ENCODE peak calls at places on chromosomes 13 and 19, in seven cellular contexts. E, Y, D, O, Q, X and K are unnamed samples.
A peak's percentile ranks its signal among the peaks of the same experiment; 100 is the strongest.

GRCh38 chr13:23202383-23202782 is 21.6 kb downstream of the SGCG start:
- DNase-seq in E (no peak), Y (no peak), D (no peak), O (no peak), Q (no peak), X (peak; percentile 39), K (peak; percentile 7)

GRCh38 chr13:109787135-109787954 is 962 bp upstream of the IRS2 start:
- DNase-seq in E (peak; percentile 25), Y (peak; percentile 33), D (no peak), O (peak; percentile 84), Q (peak; percentile 74), X (peak; percentile 72), K (no peak)

GRCh38 chr13:100941377-100941776 is 266.8 kb upstream of the TMTC4 start:
- DNase-seq in E (no peak), Y (no peak), D (no peak), O (no peak), Q (no peak), X (no peak), K (no peak)

GRCh38 chr13:109146393-109146792 is 517.0 kb downstream of the MYO16 start:
- DNase-seq in E (no peak), Y (no peak), D (no peak), O (no peak), Q (no peak), X (no peak), K (no peak)

GRCh38 chr13:43360911-43361605 is 337.7 kb downstream of the DNAJC15 start:
- DNase-seq in E (no peak), Y (peak; percentile 63), D (no peak), O (no peak), Q (no peak), X (no peak), K (no peak)

GRCh38 chr19:1027020-1027952 is 878 bp downstream of the CNN2 start:
- DNase-seq in E (peak; percentile 24), Y (no peak), D (no peak), O (peak; percentile 81), Q (no peak), X (peak; percentile 64), K (no peak)

GRCh38 chr13:50387124-50387581 is 371.9 kb downstream of the KCNRG start:
- DNase-seq in E (no peak), Y (peak; percentile 42), D (no peak), O (peak; percentile 75), Q (peak; percentile 72), X (peak; percentile 47), K (peak; percentile 80)

GRCh38 chr19:50870417-50871089 is 2.7 kb upstream of the KLK2 start:
- DNase-seq in E (no peak), Y (peak; percentile 3), D (no peak), O (peak; percentile 5), Q (peak; percentile 60), X (no peak), K (no peak)

GRCh38 chr13:72953391-72953960 is 105.3 kb upstream of the KLF5 start:
- DNase-seq in E (no peak), Y (no peak), D (no peak), O (no peak), Q (no peak), X (no peak), K (no peak)

GRCh38 chr13:51679616-51680015 is 95.4 kb downstream of the WDFY2 start:
- DNase-seq in E (no peak), Y (no peak), D (no peak), O (no peak), Q (no peak), X (no peak), K (peak; percentile 42)

GRCh38 chr19:44947041-44947581 is 1.3 kb downstream of the APOC2 start:
- DNase-seq in E (no peak), Y (no peak), D (no peak), O (no peak), Q (no peak), X (no peak), K (no peak)

GRCh38 chr19:35562336-35562735 is 1.1 kb downstream of the ATP4A start:
- DNase-seq in E (no peak), Y (no peak), D (no peak), O (no peak), Q (no peak), X (no peak), K (no peak)

GRCh38 chr19:10602330-10603083 is 15.4 kb upstream of the AP1M2 start:
- DNase-seq in E (peak; percentile 83), Y (peak; percentile 48), D (peak; percentile 26), O (peak; percentile 95), Q (peak; percentile 91), X (peak; percentile 89), K (peak; percentile 58)

GRCh38 chr13:77026255-77026782 is 640 bp downstream of the FBXL3 start:
- DNase-seq in E (peak; percentile 68), Y (peak; percentile 37), D (peak; percentile 21), O (peak; percentile 76), Q (peak; percentile 63), X (peak; percentile 86), K (peak; percentile 56)

GRCh38 chr19:41755328-41755913 is at the start of gene CEACAM6:
- DNase-seq in E (no peak), Y (no peak), D (no peak), O (no peak), Q (peak; percentile 49), X (no peak), K (no peak)

GRCh38 chr19:4622695-4623421 is 16.5 kb upstream of the TNFAIP8L1 start:
- DNase-seq in E (no peak), Y (no peak), D (no peak), O (no peak), Q (peak; percentile 62), X (no peak), K (no peak)

GRCh38 chr19:17073869-17074627 is 1.2 kb downstream of the HAUS8 start:
- DNase-seq in E (no peak), Y (peak; percentile 16), D (no peak), O (no peak), Q (peak; percentile 62), X (peak; percentile 65), K (no peak)

GRCh38 chr19:47564081-47564480 is 8.9 kb downstream of the ZNF541 start:
- DNase-seq in E (no peak), Y (no peak), D (no peak), O (no peak), Q (no peak), X (no peak), K (no peak)

GRCh38 chr13:90696254-90696653 is 651.2 kb upstream of the MIR17HG start:
- DNase-seq in E (no peak), Y (peak; percentile 7), D (no peak), O (no peak), Q (no peak), X (peak; percentile 88), K (peak; percentile 86)

GRCh38 chr19:45574526-45574925 is 10.1 kb downstream of the OPA3 start:
- DNase-seq in E (no peak), Y (no peak), D (no peak), O (no peak), Q (no peak), X (no peak), K (no peak)

GRCh38 chr19:14416743-14417214 is 2.4 kb downstream of the DDX39A start:
- DNase-seq in E (no peak), Y (no peak), D (no peak), O (no peak), Q (no peak), X (peak; percentile 70), K (no peak)

GRCh38 chr13:45439781-45440462 is 21.7 kb upstream of the SLC25A30 start:
- DNase-seq in E (no peak), Y (no peak), D (no peak), O (no peak), Q (no peak), X (no peak), K (no peak)

DNA sequence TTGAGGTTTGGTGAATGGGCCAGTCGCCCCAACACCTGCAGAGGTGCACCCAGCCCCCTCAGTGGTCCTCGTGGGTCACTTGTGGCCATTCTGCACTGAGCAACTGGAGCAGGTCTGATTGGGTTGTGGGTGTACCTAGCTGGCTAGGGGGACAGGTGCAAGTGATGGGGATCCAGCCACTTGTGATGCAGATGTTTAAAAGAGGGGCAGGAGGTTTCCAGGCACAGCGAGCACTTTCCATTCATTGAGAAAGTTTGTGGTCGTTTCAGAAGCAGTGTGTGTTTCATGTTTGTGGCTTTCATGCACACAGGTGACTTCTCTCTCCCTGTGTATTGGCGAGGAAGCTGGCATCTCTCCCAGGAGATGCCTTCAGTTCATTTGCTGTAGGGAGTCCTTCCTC is 34.7 kb downstream of the TSSK6 start:
- DNase-seq in E (no peak), Y (no peak), D (no peak), O (no peak), Q (no peak), X (no peak), K (peak; percentile 44)
- H3K4me2 ChIP-seq in E (no peak overlapping the region), Y (no peak overlapping the region), D (no peak overlapping the region), O (no peak overlapping the region), Q (no peak overlapping the region), X (no peak overlapping the region), K (no peak overlapping the region)

GRCh38 chr19:18669524-18669817 is 14.0 kb upstream of the CRTC1 start:
- DNase-seq in E (no peak), Y (peak; percentile 72), D (no peak), O (no peak), Q (no peak), X (no peak), K (peak; percentile 67)
- H3K4me2 ChIP-seq in E (no peak overlapping the region), Y (peak overlapping the region; percentile 36), D (no peak overlapping the region), O (no peak overlapping the region), Q (no peak overlapping the region), X (no peak overlapping the region), K (no peak overlapping the region)

GRCh38 chr13:95643009-95643408 is 1.5 kb downstream of the DZIP1 start:
- DNase-seq in E (peak; percentile 4), Y (no peak), D (no peak), O (peak; percentile 40), Q (peak; percentile 17), X (no peak), K (no peak)

GRCh38 chr13:95643814-95644598 is 500 bp downstream of the DZIP1 start:
- DNase-seq in E (peak; percentile 67), Y (peak; percentile 35), D (no peak), O (peak; percentile 77), Q (peak; percentile 69), X (peak; percentile 74), K (peak; percentile 57)

GRCh38 chr13:95641961-95642621 is 2.4 kb downstream of the DZIP1 start:
- DNase-seq in E (peak; percentile 52), Y (peak; percentile 43), D (no peak), O (peak; percentile 80), Q (peak; percentile 87), X (peak; percentile 77), K (peak; percentile 72)

GRCh38 chr13:95643471-95643813 is 1.1 kb downstream of the DZIP1 start:
- DNase-seq in E (no peak), Y (peak; percentile 43), D (no peak), O (peak; percentile 53), Q (peak; percentile 43), X (peak; percentile 58), K (peak; percentile 56)

DNA sequence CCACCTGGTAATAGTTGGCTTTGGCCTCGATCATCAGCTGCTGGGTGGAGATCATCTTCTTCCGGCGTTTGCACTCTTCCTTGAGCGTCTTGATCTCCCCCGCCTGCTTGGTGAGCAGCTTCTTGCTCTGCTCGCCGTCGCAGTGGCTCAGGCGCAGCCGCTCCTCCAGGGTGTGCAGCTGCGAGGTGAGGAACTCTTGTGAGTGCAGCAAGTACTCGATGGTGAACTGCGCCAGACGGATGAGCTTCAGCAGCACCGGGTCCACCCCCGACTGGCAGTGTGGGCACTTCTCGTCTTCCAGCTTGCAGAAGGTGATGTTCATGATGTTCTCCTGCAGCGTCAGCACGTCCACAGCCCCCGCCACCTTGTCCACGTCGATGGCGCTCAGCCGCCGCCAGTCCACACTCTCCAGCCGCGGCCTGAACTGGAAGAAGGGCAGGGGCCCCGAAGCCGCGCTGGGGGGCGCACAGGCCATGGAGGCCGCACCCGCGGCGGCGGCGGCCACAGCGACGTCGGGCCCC is 3.2 kb downstream of the DZIP1 start:
- DNase-seq in E (peak; percentile 20), Y (peak; percentile 27), D (no peak), O (peak; percentile 47), Q (peak; percentile 70), X (peak; percentile 33), K (no peak)
- H3K4me2 ChIP-seq in E (peak overlapping the region; percentile 40), Y (peak overlapping the region; percentile 79), D (no peak overlapping the region), O (peak overlapping the region; percentile 81), Q (peak overlapping the region; percentile 92), X (peak overlapping the region; percentile 90), K (peak overlapping the region; percentile 66)

GRCh38 chr13:75050419-75051066 is 431.4 kb downstream of the TBC1D4 start:
- DNase-seq in E (no peak), Y (peak; percentile 1), D (no peak), O (no peak), Q (no peak), X (peak; percentile 25), K (peak; percentile 8)
- H3K4me2 ChIP-seq in E (no peak overlapping the region), Y (no peak overlapping the region), D (no peak overlapping the region), O (no peak overlapping the region), Q (no peak overlapping the region), X (peak overlapping the region; percentile 55), K (no peak overlapping the region)